ENCODE peak calls at places on chromosomes 6 and 20, in nine cellular contexts. G, P, S, J, U, X, V, Z and W are unnamed samples. For H3K9me3, the result is how much of the 10 kb centered on the place peaks cover.

GRCh38 chr20:9075264-9076095 is 6.6 kb downstream of the PLCB4 start:
- DNase-seq in G (no peak), Z (no peak), J (no peak), V (no peak), X (no peak), U (no peak), P (no peak), S (no peak), W (no peak)

GRCh38 chr6:53906842-53907241 is 112.0 kb downstream of the LRRC1 start:
- DNase-seq in J (no peak), Z (peak), X (no peak), V (no peak), P (no peak), S (no peak), U (no peak), G (no peak), W (no peak)

GRCh38 chr20:38190166-38190565 is 25.1 kb upstream of the TGM2 start:
- DNase-seq in S (no peak), G (no peak), P (no peak), U (no peak), X (no peak), Z (no peak), J (peak), V (no peak), W (no peak)

GRCh38 chr20:59742351-59743095 is 138.2 kb downstream of the PHACTR3 start:
- DNase-seq in Z (no peak), G (no peak), P (no peak), J (no peak), V (no peak), U (no peak), X (no peak), S (no peak), W (no peak)

GRCh38 chr6:100633096-100633766 is 168.5 kb upstream of the SIM1 start:
- DNase-seq in V (peak), X (no peak), J (no peak), S (no peak), P (no peak), Z (no peak), U (no peak), G (no peak), W (no peak)

GRCh38 chr6:156781882-156782631 is 4.9 kb downstream of the ARID1B start:
- DNase-seq in S (no peak), V (no peak), U (no peak), G (no peak), J (no peak), P (no peak), Z (no peak), X (no peak), W (no peak)

GRCh38 chr6:27474172-27474465 is 1.2 kb upstream of the ZNF184 start:
- DNase-seq in P (peak), U (no peak), G (no peak), X (no peak), J (no peak), V (no peak), S (no peak), Z (peak), W (no peak)

GRCh38 chr6:26009817-26010216 is 47.2 kb downstream of the TRIM38 start:
- DNase-seq in Z (no peak), S (no peak), V (no peak), P (no peak), X (no peak), J (no peak), G (no peak), U (no peak), W (no peak)

GRCh38 chr6:30490031-30490876 is 945 bp downstream of the HLA-E start:
- DNase-seq in S (peak), X (peak), G (peak), J (peak), V (peak), U (peak), Z (peak), P (peak), W (peak)

GRCh38 chr20:2301164-2301622 is 5.4 kb downstream of the TGM3 start:
- DNase-seq in Z (no peak), J (peak), S (no peak), G (no peak), P (peak), X (peak), V (peak), U (no peak), W (peak)

GRCh38 chr6:21188505-21189223 is 404.9 kb upstream of the SOX4 start:
- DNase-seq in U (no peak), X (no peak), Z (no peak), V (no peak), P (no peak), G (no peak), S (no peak), J (no peak), W (no peak)

GRCh38 chr20:48706116-48706656 is 121.6 kb downstream of the PREX1 start:
- DNase-seq in G (no peak), J (peak), S (no peak), U (no peak), V (no peak), X (no peak), P (no peak), Z (no peak), W (no peak)

GRCh38 chr20:3847419-3847940 is 846 bp downstream of the MAVS start:
- DNase-seq in P (no peak), V (no peak), X (no peak), U (no peak), G (no peak), S (no peak), Z (peak), J (no peak), W (no peak)

DNA sequence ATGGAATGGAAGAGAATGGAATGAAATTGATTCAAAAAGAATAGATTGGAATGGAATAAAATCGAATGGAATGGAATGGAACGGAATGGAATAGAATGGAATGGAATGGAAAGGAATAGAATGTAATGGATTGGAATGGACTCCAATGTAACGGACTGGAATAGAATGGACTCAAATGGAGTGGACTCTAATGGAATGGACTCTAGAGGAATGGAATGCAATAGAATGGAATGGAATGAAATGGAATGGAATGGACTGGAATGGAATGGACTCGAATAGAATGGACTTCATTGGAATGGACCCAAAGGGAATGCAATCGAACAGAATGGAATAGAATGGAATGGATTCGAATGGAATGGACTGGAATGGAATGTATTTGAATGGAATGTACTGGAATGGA is 19.7 kb upstream of the DEFB115 start:
- DNase-seq in P (no peak), S (no peak), V (no peak), X (no peak), U (no peak), J (no peak), G (no peak), Z (no peak), W (no peak)
- H3K9me3 ChIP-seq in P (under half), S (under half), V (under half), X (under half), U (half or more), J (half or more), G (half or more), Z (under half), W (under half)

DNA sequence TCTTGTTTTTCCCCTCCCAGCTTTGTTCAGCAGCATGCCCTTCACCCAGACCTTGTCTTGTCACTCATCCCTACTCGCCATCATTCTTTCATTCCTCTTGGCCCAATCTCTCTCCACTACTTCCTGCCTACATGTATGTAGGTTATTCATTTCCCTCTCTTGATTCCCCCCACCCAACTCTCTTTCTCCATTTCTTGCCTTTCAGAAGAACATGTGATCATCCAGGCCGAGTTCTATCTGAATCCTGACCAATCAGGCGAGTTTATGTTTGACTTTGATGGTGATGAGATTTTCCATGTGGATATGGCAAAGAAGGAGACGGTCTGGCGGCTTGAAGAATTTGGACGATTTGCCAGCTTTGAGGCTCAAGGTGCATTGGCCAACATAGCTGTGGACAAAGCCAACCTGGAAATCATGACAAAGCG is 2.6 kb downstream of the HLA-DRA start:
- DNase-seq in V (no peak), Z (no peak), J (no peak), S (no peak), X (no peak), G (no peak), P (no peak), U (no peak), W (no peak)
- TF ChIP-seq POLR2A in V (no peak), Z (no peak), J (no peak), S (no peak), X (no peak), G (no peak), P (no peak), U (no peak), W (no peak)

GRCh38 chr6:170047813-170048212 is 243.1 kb downstream of the DLL1 start:
- DNase-seq in V (no peak), S (no peak), J (peak), G (peak), X (peak), U (no peak), Z (no peak), P (no peak), W (no peak)

GRCh38 chr6:170046786-170047626 is 243.9 kb downstream of the DLL1 start:
- DNase-seq in J (peak), X (peak), G (peak), U (no peak), Z (no peak), V (no peak), S (no peak), P (no peak), W (peak)

GRCh38 chr6:170045563-170045960 is 245.3 kb downstream of the DLL1 start:
- DNase-seq in Z (no peak), G (no peak), X (no peak), P (no peak), S (no peak), U (no peak), J (peak), V (no peak), W (no peak)

GRCh38 chr6:170044836-170045562 is 245.9 kb downstream of the DLL1 start:
- DNase-seq in S (no peak), J (peak), U (no peak), X (no peak), G (no peak), V (no peak), P (no peak), Z (no peak), W (no peak)

DNA sequence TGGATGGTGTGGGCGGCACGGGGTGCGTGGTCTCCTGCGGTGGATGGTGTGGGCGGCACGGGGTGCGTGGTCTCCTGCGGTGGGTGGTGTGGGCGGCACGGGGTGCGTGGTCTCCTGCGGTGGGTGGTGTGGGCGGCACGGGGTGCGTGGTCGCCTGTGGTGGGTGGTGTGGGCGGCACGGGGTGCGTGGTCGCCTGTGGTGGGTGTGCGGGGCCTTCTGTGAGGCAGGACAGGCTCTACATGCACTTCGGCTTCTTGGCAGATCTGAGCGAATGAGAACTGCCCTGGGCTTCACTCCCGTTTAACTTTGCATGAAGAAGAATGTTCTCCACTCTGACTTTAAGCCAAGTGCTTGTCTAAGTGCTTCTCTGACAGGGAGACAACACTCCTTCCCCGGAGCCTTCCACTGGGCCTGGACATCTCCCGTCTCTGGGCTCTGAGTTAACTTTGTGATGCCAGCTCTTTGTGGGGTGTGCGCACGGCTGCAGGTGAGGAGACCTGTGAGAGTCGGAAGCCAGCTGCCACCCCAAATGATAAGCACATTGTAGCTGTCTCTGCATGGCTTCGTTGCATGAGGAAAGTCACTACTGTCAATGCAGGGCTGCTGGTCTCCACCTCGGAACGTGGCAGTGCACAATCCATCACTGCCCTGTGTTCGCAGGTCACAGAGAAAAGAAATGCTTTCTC is 244.8 kb downstream of the DLL1 start:
- DNase-seq in G (no peak), Z (no peak), P (no peak), U (no peak), V (no peak), J (peak), S (no peak), X (no peak), W (peak)
- H3K9me3 ChIP-seq in G (under half), Z (under half), P (under half), U (under half), V (under half), J (under half), S (under half), X (under half), W (under half)

DNA sequence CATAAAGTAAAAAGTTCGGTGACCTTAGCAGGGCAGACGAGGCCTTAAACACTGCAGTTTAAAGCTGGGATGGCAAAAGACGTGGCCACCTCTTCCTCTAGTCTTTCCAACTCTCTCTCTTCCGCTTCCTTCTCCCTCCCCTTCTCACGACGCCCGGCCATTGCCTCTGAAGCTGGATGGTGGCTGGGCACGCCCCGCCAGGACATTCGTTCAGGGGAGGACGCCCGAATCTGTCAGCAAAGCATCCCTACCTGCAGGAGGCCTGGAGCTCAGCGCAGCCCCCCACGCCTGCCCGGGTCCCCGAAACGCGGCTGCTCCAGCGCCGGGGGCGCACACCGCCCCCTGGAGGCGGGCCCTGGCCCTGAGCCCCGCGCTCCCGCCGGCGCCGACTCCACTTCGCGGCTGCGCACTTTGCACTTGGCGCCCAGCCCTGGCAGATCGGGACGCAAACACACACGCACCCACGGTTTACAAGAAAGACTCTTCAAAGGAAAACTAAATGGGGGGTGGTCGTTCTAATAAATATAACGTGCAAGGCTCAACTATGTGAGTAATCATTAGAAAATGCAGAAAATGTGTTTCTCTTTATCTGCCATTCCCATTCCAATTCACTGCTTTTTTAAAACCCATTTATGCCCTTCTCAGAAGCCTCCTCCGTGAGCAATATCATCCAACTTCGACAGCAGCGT is 54.7 kb upstream of the FOXC1 start:
- DNase-seq in S (peak), V (peak), Z (peak), U (no peak), P (peak), J (peak), G (peak), X (peak), W (peak)
- TF ChIP-seq POLR2A in S (no peak), V (peak), Z (no peak), U (no peak), P (no peak), J (no peak), G (no peak), X (no peak), W (no peak)

GRCh38 chr20:56157530-56158203 is 90.9 kb upstream of the MC3R start:
- DNase-seq in V (no peak), U (no peak), Z (no peak), G (no peak), P (no peak), X (no peak), J (no peak), S (no peak), W (no peak)
- H3K9me3 ChIP-seq in V (under half), U (under half), Z (under half), G (under half), P (under half), X (under half), J (under half), S (under half), W (under half)